ENCODE peak calls at places on chromosomes 7 and 10, in ten cellular contexts. One of them, this sample, is unnamed.

GRCh38 chr10:44253769-44254462 is 131.0 kb downstream of the CXCL12 start:
- DNase-seq in GM19239: no peak
- DNase-seq in foreskin fibroblast: peak
- DNase-seq in RCC 7860: peak
- DNase-seq in neural crest cell: no peak
- DNase-seq in AG09309: peak
- DNase-seq in Daoy: peak
- DNase-seq in M059J: peak
- DNase-seq in stimulated activated CD8-positive, alpha-beta memory T cell treated with anti-CD3 and anti-CD28 coated beads, Interleukin-15, amount 100 ng/mL, for 1 hour: no peak
- DNase-seq in GM12891: no peak
- DNase-seq in this sample: no peak

GRCh38 chr10:89518876-89519842 is 16.2 kb downstream of the SLC16A12 start:
- DNase-seq in neural crest cell: no peak
- DNase-seq in RCC 7860: no peak
- DNase-seq in foreskin fibroblast: peak
- DNase-seq in GM12891: no peak
- DNase-seq in GM19239: no peak
- DNase-seq in M059J: peak
- DNase-seq in Daoy: peak
- DNase-seq in AG09309: peak
- DNase-seq in stimulated activated CD8-positive, alpha-beta memory T cell treated with anti-CD3 and anti-CD28 coated beads, Interleukin-15, amount 100 ng/mL, for 1 hour: no peak
- DNase-seq in this sample: no peak

GRCh38 chr7:99379043-99379577 is 4.6 kb downstream of the ARPC1B start:
- DNase-seq in stimulated activated CD8-positive, alpha-beta memory T cell treated with anti-CD3 and anti-CD28 coated beads, Interleukin-15, amount 100 ng/mL, for 1 hour: no peak
- DNase-seq in Daoy: peak
- DNase-seq in neural crest cell: no peak
- DNase-seq in GM19239: no peak
- DNase-seq in GM12891: no peak
- DNase-seq in M059J: peak
- DNase-seq in foreskin fibroblast: peak
- DNase-seq in RCC 7860: peak
- DNase-seq in AG09309: peak
- DNase-seq in this sample: no peak

GRCh38 chr7:70693300-70693689 is 438.6 kb upstream of the GALNT17 start:
- DNase-seq in GM12891: no peak
- DNase-seq in GM19239: no peak
- DNase-seq in foreskin fibroblast: peak
- DNase-seq in RCC 7860: peak
- DNase-seq in Daoy: peak
- DNase-seq in M059J: peak
- DNase-seq in stimulated activated CD8-positive, alpha-beta memory T cell treated with anti-CD3 and anti-CD28 coated beads, Interleukin-15, amount 100 ng/mL, for 1 hour: no peak
- DNase-seq in AG09309: no peak
- DNase-seq in neural crest cell: no peak
- DNase-seq in this sample: no peak

GRCh38 chr10:24552346-24553016 is 171.2 kb downstream of the ARHGAP21 start:
- DNase-seq in RCC 7860: no peak
- DNase-seq in GM12891: peak
- DNase-seq in neural crest cell: no peak
- DNase-seq in AG09309: no peak
- DNase-seq in foreskin fibroblast: no peak
- DNase-seq in Daoy: peak
- DNase-seq in GM19239: peak
- DNase-seq in M059J: no peak
- DNase-seq in stimulated activated CD8-positive, alpha-beta memory T cell treated with anti-CD3 and anti-CD28 coated beads, Interleukin-15, amount 100 ng/mL, for 1 hour: no peak
- DNase-seq in this sample: peak

GRCh38 chr10:31621733-31622132 is 302.7 kb downstream of the ZEB1 start:
- DNase-seq in GM19239: no peak
- DNase-seq in M059J: no peak
- DNase-seq in RCC 7860: no peak
- DNase-seq in stimulated activated CD8-positive, alpha-beta memory T cell treated with anti-CD3 and anti-CD28 coated beads, Interleukin-15, amount 100 ng/mL, for 1 hour: no peak
- DNase-seq in foreskin fibroblast: no peak
- DNase-seq in Daoy: no peak
- DNase-seq in GM12891: no peak
- DNase-seq in AG09309: no peak
- DNase-seq in neural crest cell: no peak
- DNase-seq in this sample: no peak

GRCh38 chr10:70750156-70750703 is 34.9 kb downstream of the TBATA start:
- DNase-seq in neural crest cell: no peak
- DNase-seq in RCC 7860: no peak
- DNase-seq in foreskin fibroblast: no peak
- DNase-seq in GM19239: no peak
- DNase-seq in GM12891: no peak
- DNase-seq in M059J: no peak
- DNase-seq in AG09309: no peak
- DNase-seq in Daoy: no peak
- DNase-seq in stimulated activated CD8-positive, alpha-beta memory T cell treated with anti-CD3 and anti-CD28 coated beads, Interleukin-15, amount 100 ng/mL, for 1 hour: no peak
- DNase-seq in this sample: no peak

GRCh38 chr7:92645114-92645497 is 54.9 kb upstream of the FAM133B start:
- DNase-seq in AG09309: no peak
- DNase-seq in M059J: no peak
- DNase-seq in GM12891: no peak
- DNase-seq in GM19239: no peak
- DNase-seq in foreskin fibroblast: peak
- DNase-seq in Daoy: no peak
- DNase-seq in stimulated activated CD8-positive, alpha-beta memory T cell treated with anti-CD3 and anti-CD28 coated beads, Interleukin-15, amount 100 ng/mL, for 1 hour: no peak
- DNase-seq in neural crest cell: no peak
- DNase-seq in RCC 7860: no peak
- DNase-seq in this sample: no peak

GRCh38 chr10:2980791-2981360 is 86.5 kb upstream of the PFKP start:
- DNase-seq in M059J: peak
- DNase-seq in AG09309: no peak
- DNase-seq in RCC 7860: peak
- DNase-seq in GM19239: no peak
- DNase-seq in Daoy: peak
- DNase-seq in foreskin fibroblast: peak
- DNase-seq in GM12891: no peak
- DNase-seq in neural crest cell: no peak
- DNase-seq in stimulated activated CD8-positive, alpha-beta memory T cell treated with anti-CD3 and anti-CD28 coated beads, Interleukin-15, amount 100 ng/mL, for 1 hour: no peak
- DNase-seq in this sample: no peak

GRCh38 chr10:32190890-32191491 is 134.8 kb upstream of the KIF5B start:
- DNase-seq in Daoy: no peak
- DNase-seq in M059J: peak
- DNase-seq in RCC 7860: peak
- DNase-seq in foreskin fibroblast: peak
- DNase-seq in GM12891: no peak
- DNase-seq in AG09309: no peak
- DNase-seq in stimulated activated CD8-positive, alpha-beta memory T cell treated with anti-CD3 and anti-CD28 coated beads, Interleukin-15, amount 100 ng/mL, for 1 hour: no peak
- DNase-seq in GM19239: no peak
- DNase-seq in neural crest cell: no peak
- DNase-seq in this sample: no peak

GRCh38 chr10:128263891-128264688 is 137.9 kb upstream of the MKI67 start:
- DNase-seq in M059J: peak
- DNase-seq in AG09309: peak
- DNase-seq in GM12891: no peak
- DNase-seq in neural crest cell: peak
- DNase-seq in stimulated activated CD8-positive, alpha-beta memory T cell treated with anti-CD3 and anti-CD28 coated beads, Interleukin-15, amount 100 ng/mL, for 1 hour: peak
- DNase-seq in foreskin fibroblast: peak
- DNase-seq in RCC 7860: no peak
- DNase-seq in GM19239: no peak
- DNase-seq in Daoy: peak
- DNase-seq in this sample: no peak

GRCh38 chr10:929965-930364 is 1.5 kb downstream of the LARP4B start:
- DNase-seq in GM12891: no peak
- DNase-seq in neural crest cell: no peak
- DNase-seq in AG09309: no peak
- DNase-seq in Daoy: no peak
- DNase-seq in stimulated activated CD8-positive, alpha-beta memory T cell treated with anti-CD3 and anti-CD28 coated beads, Interleukin-15, amount 100 ng/mL, for 1 hour: no peak
- DNase-seq in M059J: no peak
- DNase-seq in foreskin fibroblast: no peak
- DNase-seq in GM19239: peak
- DNase-seq in RCC 7860: no peak
- DNase-seq in this sample: no peak

GRCh38 chr7:133095119-133095671 is 13.3 kb upstream of the CHCHD3 start:
- DNase-seq in AG09309: no peak
- DNase-seq in M059J: peak
- DNase-seq in GM12891: no peak
- DNase-seq in GM19239: no peak
- DNase-seq in RCC 7860: no peak
- DNase-seq in neural crest cell: no peak
- DNase-seq in foreskin fibroblast: no peak
- DNase-seq in stimulated activated CD8-positive, alpha-beta memory T cell treated with anti-CD3 and anti-CD28 coated beads, Interleukin-15, amount 100 ng/mL, for 1 hour: no peak
- DNase-seq in Daoy: no peak
- DNase-seq in this sample: no peak

GRCh38 chr10:71729023-71729649 is 9.6 kb upstream of the C10orf105 start:
- DNase-seq in AG09309: no peak
- DNase-seq in stimulated activated CD8-positive, alpha-beta memory T cell treated with anti-CD3 and anti-CD28 coated beads, Interleukin-15, amount 100 ng/mL, for 1 hour: no peak
- DNase-seq in M059J: peak
- DNase-seq in GM12891: no peak
- DNase-seq in Daoy: peak
- DNase-seq in foreskin fibroblast: peak
- DNase-seq in GM19239: no peak
- DNase-seq in RCC 7860: no peak
- DNase-seq in neural crest cell: no peak
- DNase-seq in this sample: no peak

GRCh38 chr10:76576276-76576962 is 1061.2 kb downstream of the KCNMA1 start:
- DNase-seq in GM12891: no peak
- DNase-seq in Daoy: no peak
- DNase-seq in AG09309: peak
- DNase-seq in foreskin fibroblast: peak
- DNase-seq in M059J: peak
- DNase-seq in neural crest cell: no peak
- DNase-seq in stimulated activated CD8-positive, alpha-beta memory T cell treated with anti-CD3 and anti-CD28 coated beads, Interleukin-15, amount 100 ng/mL, for 1 hour: no peak
- DNase-seq in GM19239: no peak
- DNase-seq in RCC 7860: no peak
- DNase-seq in this sample: no peak

GRCh38 chr10:101829561-101830315 is 11.5 kb upstream of the OGA start:
- DNase-seq in AG09309: no peak
- DNase-seq in M059J: no peak
- DNase-seq in GM19239: no peak
- DNase-seq in GM12891: peak
- DNase-seq in foreskin fibroblast: peak
- DNase-seq in stimulated activated CD8-positive, alpha-beta memory T cell treated with anti-CD3 and anti-CD28 coated beads, Interleukin-15, amount 100 ng/mL, for 1 hour: peak
- DNase-seq in neural crest cell: no peak
- DNase-seq in Daoy: no peak
- DNase-seq in RCC 7860: no peak
- DNase-seq in this sample: peak

GRCh38 chr10:58641708-58642107 is 129.0 kb downstream of the BICC1 start:
- DNase-seq in RCC 7860: peak
- DNase-seq in neural crest cell: no peak
- DNase-seq in Daoy: peak
- DNase-seq in M059J: peak
- DNase-seq in GM12891: no peak
- DNase-seq in foreskin fibroblast: peak
- DNase-seq in AG09309: no peak
- DNase-seq in GM19239: no peak
- DNase-seq in stimulated activated CD8-positive, alpha-beta memory T cell treated with anti-CD3 and anti-CD28 coated beads, Interleukin-15, amount 100 ng/mL, for 1 hour: no peak
- DNase-seq in this sample: no peak

GRCh38 chr7:70654979-70655378 is 477.0 kb upstream of the GALNT17 start:
- DNase-seq in M059J: no peak
- DNase-seq in foreskin fibroblast: no peak
- DNase-seq in RCC 7860: no peak
- DNase-seq in GM12891: no peak
- DNase-seq in neural crest cell: no peak
- DNase-seq in GM19239: no peak
- DNase-seq in stimulated activated CD8-positive, alpha-beta memory T cell treated with anti-CD3 and anti-CD28 coated beads, Interleukin-15, amount 100 ng/mL, for 1 hour: no peak
- DNase-seq in Daoy: no peak
- DNase-seq in AG09309: no peak
- DNase-seq in this sample: no peak

GRCh38 chr10:115417585-115418265 is 324.6 kb downstream of the ATRNL1 start:
- DNase-seq in AG09309: no peak
- DNase-seq in stimulated activated CD8-positive, alpha-beta memory T cell treated with anti-CD3 and anti-CD28 coated beads, Interleukin-15, amount 100 ng/mL, for 1 hour: no peak
- DNase-seq in Daoy: peak
- DNase-seq in foreskin fibroblast: peak
- DNase-seq in GM12891: peak
- DNase-seq in GM19239: peak
- DNase-seq in RCC 7860: peak
- DNase-seq in M059J: peak
- DNase-seq in neural crest cell: peak
- DNase-seq in this sample: no peak

GRCh38 chr10:8902926-8903325 is 848.4 kb downstream of the GATA3 start:
- DNase-seq in GM12891: no peak
- DNase-seq in M059J: no peak
- DNase-seq in GM19239: no peak
- DNase-seq in foreskin fibroblast: no peak
- DNase-seq in Daoy: no peak
- DNase-seq in RCC 7860: no peak
- DNase-seq in AG09309: no peak
- DNase-seq in neural crest cell: no peak
- DNase-seq in stimulated activated CD8-positive, alpha-beta memory T cell treated with anti-CD3 and anti-CD28 coated beads, Interleukin-15, amount 100 ng/mL, for 1 hour: no peak
- DNase-seq in this sample: no peak

GRCh38 chr10:46092523-46093195 is 46.6 kb upstream of the MSMB start:
- DNase-seq in RCC 7860: no peak
- DNase-seq in Daoy: no peak
- DNase-seq in GM19239: no peak
- DNase-seq in stimulated activated CD8-positive, alpha-beta memory T cell treated with anti-CD3 and anti-CD28 coated beads, Interleukin-15, amount 100 ng/mL, for 1 hour: no peak
- DNase-seq in M059J: no peak
- DNase-seq in neural crest cell: no peak
- DNase-seq in foreskin fibroblast: no peak
- DNase-seq in AG09309: no peak
- DNase-seq in GM12891: no peak
- DNase-seq in this sample: no peak

GRCh38 chr7:56062382-56062781 is 1.7 kb upstream of the SUMF2 start:
- DNase-seq in stimulated activated CD8-positive, alpha-beta memory T cell treated with anti-CD3 and anti-CD28 coated beads, Interleukin-15, amount 100 ng/mL, for 1 hour: no peak
- DNase-seq in RCC 7860: peak
- DNase-seq in Daoy: peak
- DNase-seq in GM12891: no peak
- DNase-seq in AG09309: peak
- DNase-seq in GM19239: no peak
- DNase-seq in neural crest cell: no peak
- DNase-seq in foreskin fibroblast: peak
- DNase-seq in M059J: peak
- DNase-seq in this sample: no peak

GRCh38 chr10:76150886-76151288 is 719.5 kb downstream of the LRMDA start:
- DNase-seq in stimulated activated CD8-positive, alpha-beta memory T cell treated with anti-CD3 and anti-CD28 coated beads, Interleukin-15, amount 100 ng/mL, for 1 hour: no peak
- DNase-seq in GM19239: no peak
- DNase-seq in AG09309: no peak
- DNase-seq in neural crest cell: no peak
- DNase-seq in GM12891: no peak
- DNase-seq in foreskin fibroblast: no peak
- DNase-seq in RCC 7860: no peak
- DNase-seq in M059J: no peak
- DNase-seq in Daoy: no peak
- DNase-seq in this sample: no peak

GRCh38 chr10:96275685-96276418 is 4.5 kb upstream of the BLNK start:
- DNase-seq in GM12891: no peak
- DNase-seq in neural crest cell: no peak
- DNase-seq in AG09309: no peak
- DNase-seq in Daoy: no peak
- DNase-seq in stimulated activated CD8-positive, alpha-beta memory T cell treated with anti-CD3 and anti-CD28 coated beads, Interleukin-15, amount 100 ng/mL, for 1 hour: no peak
- DNase-seq in RCC 7860: no peak
- DNase-seq in GM19239: no peak
- DNase-seq in foreskin fibroblast: no peak
- DNase-seq in M059J: no peak
- DNase-seq in this sample: no peak

GRCh38 chr7:101087334-101088068 is 2.2 kb downstream of the TRIM56 start:
- DNase-seq in GM12891: no peak
- DNase-seq in foreskin fibroblast: no peak
- DNase-seq in Daoy: no peak
- DNase-seq in stimulated activated CD8-positive, alpha-beta memory T cell treated with anti-CD3 and anti-CD28 coated beads, Interleukin-15, amount 100 ng/mL, for 1 hour: no peak
- DNase-seq in AG09309: no peak
- DNase-seq in RCC 7860: no peak
- DNase-seq in M059J: no peak
- DNase-seq in neural crest cell: no peak
- DNase-seq in GM19239: no peak
- DNase-seq in this sample: no peak

GRCh38 chr10:132260083-132260482 is 47.7 kb downstream of the STK32C start:
- DNase-seq in AG09309: no peak
- DNase-seq in GM19239: no peak
- DNase-seq in M059J: no peak
- DNase-seq in stimulated activated CD8-positive, alpha-beta memory T cell treated with anti-CD3 and anti-CD28 coated beads, Interleukin-15, amount 100 ng/mL, for 1 hour: no peak
- DNase-seq in RCC 7860: no peak
- DNase-seq in GM12891: no peak
- DNase-seq in neural crest cell: no peak
- DNase-seq in Daoy: no peak
- DNase-seq in foreskin fibroblast: no peak
- DNase-seq in this sample: no peak

GRCh38 chr7:44764665-44765578 is 16.3 kb downstream of the ZMIZ2 start:
- DNase-seq in neural crest cell: no peak
- DNase-seq in AG09309: no peak
- DNase-seq in GM12891: no peak
- DNase-seq in M059J: peak
- DNase-seq in GM19239: no peak
- DNase-seq in RCC 7860: no peak
- DNase-seq in Daoy: no peak
- DNase-seq in foreskin fibroblast: peak
- DNase-seq in stimulated activated CD8-positive, alpha-beta memory T cell treated with anti-CD3 and anti-CD28 coated beads, Interleukin-15, amount 100 ng/mL, for 1 hour: no peak
- DNase-seq in this sample: no peak

This sample was measured in GM18507.